ENCODE peak calls at places on chromosomes 11 and 22, in nine cellular contexts. I is HFF-Myc, B is MCF 10A, U is sigmoid colon, Y is neural progenitor cell, G is left ventricle myocardium inferior, S is GM23338, H is GM12878, E is PC-3. F is an unnamed sample.

GRCh38 chr11:66322732-66323427 is 6.0 kb upstream of the CD248 start:
- DNase-seq in I (no peak), U (peak), Y (no peak), H (no peak), E (no peak), S (no peak), G (peak), B (no peak), F (no peak)

GRCh38 chr11:128551641-128552335 is 35.6 kb downstream of the ETS1 start:
- DNase-seq in S (no peak), U (no peak), G (no peak), H (peak), B (no peak), Y (no peak), E (peak), I (no peak), F (no peak)

GRCh38 chr11:22703561-22703960 is 37.1 kb downstream of the GAS2 start:
- DNase-seq in G (no peak), E (no peak), S (no peak), Y (no peak), I (no peak), H (no peak), B (no peak), U (no peak), F (no peak)

GRCh38 chr11:71109586-71109985 is 142.8 kb downstream of the SHANK2 start:
- DNase-seq in S (no peak), Y (no peak), U (no peak), G (no peak), E (no peak), H (no peak), I (no peak), B (no peak), F (no peak)

GRCh38 chr11:69144719-69145365 is 10.9 kb upstream of the SMIM38 start:
- DNase-seq in U (no peak), B (no peak), I (no peak), Y (no peak), G (no peak), H (no peak), S (no peak), E (no peak), F (no peak)

GRCh38 chr11:105033781-105034180 is 1.2 kb downstream of the CASP1 start:
- DNase-seq in Y (no peak), S (no peak), E (no peak), U (no peak), I (no peak), H (no peak), B (no peak), G (no peak), F (no peak)

GRCh38 chr11:89321401-89321800 is 143.7 kb downstream of the TYR start:
- DNase-seq in G (no peak), H (no peak), Y (no peak), B (no peak), E (no peak), U (no peak), I (no peak), S (no peak), F (no peak)

GRCh38 chr22:32801436-32802290 is at the start of gene TIMP3:
- DNase-seq in S (peak), U (peak), B (peak), Y (peak), G (peak), I (peak), H (no peak), E (no peak), F (peak)

GRCh38 chr11:126654886-126655806 is 299.7 kb downstream of the ST3GAL4 start:
- DNase-seq in S (no peak), I (no peak), H (no peak), U (no peak), G (no peak), B (no peak), E (no peak), Y (no peak), F (no peak)

GRCh38 chr22:20569059-20570058 is 61.9 kb downstream of the MED15 start:
- DNase-seq in G (peak), B (peak), S (no peak), H (peak), E (peak), Y (no peak), I (peak), U (peak), F (no peak)

GRCh38 chr11:13931356-13931755 is 31.2 kb upstream of the SPON1 start:
- DNase-seq in H (no peak), U (no peak), Y (no peak), S (no peak), B (no peak), G (no peak), I (no peak), E (no peak), F (no peak)

GRCh38 chr11:64885367-64886286 is 7.2 kb upstream of the EHD1 start:
- DNase-seq in Y (no peak), S (no peak), H (no peak), I (no peak), E (peak), G (no peak), B (peak), U (no peak), F (no peak)

GRCh38 chr22:39239561-39240423 is 5.0 kb downstream of the PDGFB start:
- DNase-seq in H (no peak), B (peak), E (peak), S (no peak), Y (no peak), G (no peak), I (no peak), U (no peak), F (no peak)

GRCh38 chr11:58530236-58530635 is 22.3 kb upstream of the OR5B21 start:
- DNase-seq in I (no peak), E (no peak), Y (no peak), B (no peak), U (no peak), H (no peak), G (no peak), S (no peak), F (no peak)

GRCh38 chr22:32354360-32355351 is 3.0 kb upstream of the RFPL3 start:
- DNase-seq in E (peak), G (no peak), I (peak), H (no peak), S (peak), Y (no peak), U (no peak), B (no peak), F (no peak)

GRCh38 chr11:102471474-102471873 is 18.9 kb upstream of the TMEM123 start:
- DNase-seq in S (no peak), I (no peak), H (no peak), E (no peak), G (no peak), B (no peak), Y (no peak), U (no peak), F (no peak)

GRCh38 chr11:93169950-93170561 is 27.7 kb downstream of the SLC36A4 start:
- DNase-seq in I (peak), U (no peak), Y (peak), S (peak), G (no peak), H (no peak), B (peak), E (peak), F (no peak)
- TF ChIP-seq CTCF in I (peak), U (no peak), Y (peak), S (peak), G (peak), H (peak), B (peak), E (peak), F (peak)

GRCh38 chr22:42820075-42820763 is 36.9 kb downstream of the ARFGAP3 start:
- DNase-seq in Y (peak), B (peak), H (no peak), E (peak), I (no peak), G (no peak), U (no peak), S (peak), F (no peak)
- TF ChIP-seq CTCF in Y (peak), B (peak), H (peak), E (peak), I (no peak), G (peak), U (peak), S (peak), F (no peak)

GRCh38 chr22:23294221-23294620 is 113.9 kb downstream of the BCR start:
- DNase-seq in B (no peak), U (no peak), H (no peak), Y (no peak), G (no peak), S (no peak), E (no peak), I (no peak), F (no peak)

GRCh38 chr22:23292453-23293350 is 112.4 kb downstream of the BCR start:
- DNase-seq in U (no peak), S (no peak), H (no peak), G (no peak), E (no peak), B (no peak), Y (no peak), I (no peak), F (no peak)

GRCh38 chr22:23289851-23290724 is 109.8 kb downstream of the BCR start:
- DNase-seq in S (peak), B (peak), I (peak), H (no peak), Y (peak), G (no peak), U (peak), E (peak), F (peak)

GRCh38 chr22:23291806-23292452 is 111.6 kb downstream of the BCR start:
- DNase-seq in I (no peak), S (no peak), Y (no peak), B (no peak), H (peak), G (no peak), U (no peak), E (no peak), F (no peak)

DNA sequence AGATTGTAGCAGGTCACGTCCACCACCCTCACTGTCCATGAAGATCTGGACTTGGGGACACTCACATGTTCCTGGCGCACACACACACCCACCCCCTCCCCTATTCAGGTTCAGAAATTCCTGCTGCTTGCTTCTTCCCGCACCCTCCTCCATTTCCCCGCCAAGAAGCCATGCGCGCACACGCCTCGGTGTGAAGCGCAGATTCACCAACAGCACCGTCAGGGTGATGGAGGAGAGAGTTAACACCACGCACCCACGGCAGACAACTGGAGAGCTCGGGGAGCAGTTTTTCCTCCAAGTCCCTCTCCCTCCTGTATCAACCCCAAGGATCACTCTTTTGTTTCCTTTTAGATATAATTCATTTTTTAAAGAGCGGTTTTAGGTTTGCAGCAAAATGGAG is 113.4 kb downstream of the BCR start:
- DNase-seq in E (no peak), U (no peak), H (no peak), Y (no peak), B (no peak), S (no peak), G (no peak), I (no peak), F (no peak)
- TF ChIP-seq CTCF in E (no peak), U (no peak), H (no peak), Y (no peak), B (no peak), S (no peak), G (no peak), I (no peak), F (no peak)

GRCh38 chr22:46408568-46409506 is 73.3 kb downstream of the TRMU start:
- DNase-seq in G (no peak), U (no peak), H (no peak), S (no peak), B (no peak), I (no peak), Y (no peak), E (no peak), F (no peak)
- TF ChIP-seq CTCF in G (no peak), U (no peak), H (no peak), S (no peak), B (no peak), I (no peak), Y (no peak), E (no peak), F (no peak)